ENCODE peak calls at places on chromosomes 7 and 10, in nine cellular contexts. X is colonic mucosa, K is HCT116, E is cardiac muscle cell, S is H9, A is endothelial cell, O is upper lobe of left lung, C is uterus, Y is lower lobe of right lung. L is an unnamed sample.

GRCh38 chr10:12975906-12976305 is 25.6 kb downstream of the CCDC3 start:
- DNase-seq in X (no peak), K (no peak), E (no peak), S (no peak), A (no peak), O (no peak), C (no peak), Y (no peak), L (no peak)

GRCh38 chr10:624605-625334 is 64.7 kb downstream of the DIP2C start:
- DNase-seq in X (peak; percentile 55), K (no peak), E (peak; percentile 69), S (peak; percentile 83), A (no peak), O (no peak), C (peak; percentile 77), Y (peak; percentile 42), L (no peak)

GRCh38 chr10:51300617-51301350 is 226.5 kb downstream of the PRKG1 start:
- DNase-seq in X (no peak), K (no peak), E (no peak), S (no peak), A (no peak), O (no peak), C (no peak), Y (no peak), L (no peak)

GRCh38 chr10:15879058-15879457 is 18.8 kb upstream of the MINDY3 start:
- DNase-seq in X (no peak), K (no peak), E (peak; percentile 15), S (no peak), A (no peak), O (no peak), C (no peak), Y (no peak), L (no peak)

GRCh38 chr7:123673752-123674398 is 18.2 kb downstream of the LMOD2 start:
- DNase-seq in X (no peak), K (no peak), E (peak; percentile 26), S (no peak), A (no peak), O (no peak), C (no peak), Y (no peak), L (no peak)

GRCh38 chr7:29859089-29859488 is 52.8 kb downstream of the WIPF3 start:
- DNase-seq in X (no peak), K (no peak), E (no peak), S (no peak), A (no peak), O (no peak), C (no peak), Y (no peak), L (no peak)

GRCh38 chr10:35413985-35414861 is 77.9 kb downstream of the CCNY start:
- DNase-seq in X (no peak), K (no peak), E (no peak), S (no peak), A (no peak), O (no peak), C (no peak), Y (no peak), L (no peak)

GRCh38 chr7:17463511-17464085 is 165.1 kb downstream of the AHR start:
- DNase-seq in X (no peak), K (no peak), E (no peak), S (no peak), A (no peak), O (no peak), C (no peak), Y (no peak), L (no peak)

GRCh38 chr10:49602380-49603023 is 7.6 kb upstream of the SLC18A3 start:
- DNase-seq in X (peak; percentile 7), K (no peak), E (no peak), S (peak; percentile 9), A (no peak), O (peak; percentile 17), C (no peak), Y (no peak), L (peak; percentile 15)

GRCh38 chr7:55279080-55279845 is 85.9 kb upstream of the LANCL2 start:
- DNase-seq in X (no peak), K (no peak), E (no peak), S (no peak), A (no peak), O (no peak), C (no peak), Y (no peak), L (no peak)

GRCh38 chr10:71831646-71832552 is 19.2 kb downstream of the PSAP start:
- DNase-seq in X (no peak), K (no peak), E (no peak), S (no peak), A (no peak), O (no peak), C (no peak), Y (no peak), L (no peak)

GRCh38 chr7:71221549-71221948 is 89.6 kb downstream of the GALNT17 start:
- DNase-seq in X (no peak), K (no peak), E (no peak), S (no peak), A (no peak), O (no peak), C (no peak), Y (no peak), L (no peak)

GRCh38 chr7:150481207-150481920 is 30.9 kb downstream of the GIMAP8 start:
- DNase-seq in X (no peak), K (no peak), E (no peak), S (no peak), A (no peak), O (no peak), C (no peak), Y (no peak), L (no peak)

GRCh38 chr10:58220769-58221448 is 46.8 kb downstream of the IPMK start:
- DNase-seq in X (no peak), K (no peak), E (no peak), S (no peak), A (no peak), O (no peak), C (no peak), Y (no peak), L (no peak)

GRCh38 chr10:8017276-8017675 is 37.2 kb upstream of the GATA3 start:
- DNase-seq in X (no peak), K (no peak), E (no peak), S (no peak), A (no peak), O (no peak), C (no peak), Y (no peak), L (no peak)

GRCh38 chr7:133853706-133854276 is 273.3 kb upstream of the LRGUK start:
- DNase-seq in X (peak; percentile 61), K (peak; percentile 54), E (peak; percentile 53), S (peak; percentile 63), A (peak; percentile 34), O (peak; percentile 32), C (no peak), Y (peak; percentile 41), L (no peak)

GRCh38 chr10:133309720-133310398 is 1.1 kb downstream of the ZNF511 start:
- DNase-seq in X (peak; percentile 78), K (no peak), E (no peak), S (no peak), A (no peak), O (peak; percentile 41), C (peak; percentile 51), Y (peak; percentile 75), L (no peak)

GRCh38 chr10:112754001-112754411 is 196.0 kb upstream of the TCF7L2 start:
- DNase-seq in X (no peak), K (no peak), E (no peak), S (no peak), A (no peak), O (no peak), C (no peak), Y (no peak), L (no peak)

GRCh38 chr10:102146971-102147428 is 5.2 kb upstream of the NOLC1 start:
- DNase-seq in X (no peak), K (no peak), E (no peak), S (no peak), A (no peak), O (no peak), C (no peak), Y (no peak), L (no peak)
- TF ChIP-seq CTCF in X (no peak), K (no peak), E (no peak), S (no peak), A (no peak), O (no peak), C (no peak), Y (no peak), L (no peak)

DNA sequence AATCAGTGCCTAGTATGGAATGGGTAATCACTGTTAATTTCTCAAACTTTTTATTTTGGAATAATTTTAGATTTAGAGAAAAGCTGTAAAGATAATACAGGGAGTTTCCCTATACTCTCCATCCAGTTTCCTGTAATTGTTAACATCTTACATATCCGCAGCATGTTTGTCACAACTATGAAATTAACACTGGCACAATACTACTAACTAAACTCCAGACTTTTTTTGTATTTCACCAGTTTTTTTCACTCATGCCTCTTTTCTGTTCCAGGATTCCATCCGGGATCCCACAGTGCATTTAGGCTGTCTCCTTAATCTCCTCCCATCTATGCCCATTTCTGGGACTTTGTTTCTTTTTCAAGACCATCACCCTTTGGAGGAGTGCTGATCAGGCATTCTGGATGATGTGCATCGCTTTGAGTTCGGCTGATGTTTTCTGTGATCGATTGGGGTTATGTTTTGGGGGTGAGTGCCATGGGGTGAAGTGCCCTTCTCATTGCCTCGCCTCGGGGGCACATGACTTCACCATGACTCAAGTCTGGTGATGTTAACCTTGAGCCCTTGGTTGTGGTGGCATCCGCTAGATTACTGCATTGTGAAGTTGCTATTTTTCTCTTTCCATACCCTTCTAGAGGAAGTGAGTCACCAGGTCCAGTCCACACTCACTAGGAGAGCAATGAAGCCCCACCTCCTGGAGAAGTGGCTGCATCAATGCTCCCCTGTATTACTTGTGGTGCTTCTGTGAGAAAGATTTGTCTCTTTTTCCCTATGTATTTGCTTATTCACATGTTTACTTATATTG is 43.9 kb upstream of the GRB10 start:
- DNase-seq in X (peak; percentile 3), K (peak; percentile 55), E (no peak), S (no peak), A (no peak), O (no peak), C (no peak), Y (no peak), L (no peak)
- TF ChIP-seq CTCF in X (no peak), K (no peak), E (peak; percentile 13), S (no peak), A (no peak), O (no peak), C (no peak), Y (no peak), L (no peak)

GRCh38 chr10:46536171-46536570 is 20.3 kb downstream of the GPRIN2 start:
- DNase-seq in X (no peak), K (no peak), E (no peak), S (no peak), A (no peak), O (peak; percentile 16), C (no peak), Y (peak; percentile 41), L (no peak)
- TF ChIP-seq CTCF in X (no peak), K (no peak), E (no peak), S (no peak), A (no peak), O (no peak), C (no peak), Y (no peak), L (no peak)

DNA sequence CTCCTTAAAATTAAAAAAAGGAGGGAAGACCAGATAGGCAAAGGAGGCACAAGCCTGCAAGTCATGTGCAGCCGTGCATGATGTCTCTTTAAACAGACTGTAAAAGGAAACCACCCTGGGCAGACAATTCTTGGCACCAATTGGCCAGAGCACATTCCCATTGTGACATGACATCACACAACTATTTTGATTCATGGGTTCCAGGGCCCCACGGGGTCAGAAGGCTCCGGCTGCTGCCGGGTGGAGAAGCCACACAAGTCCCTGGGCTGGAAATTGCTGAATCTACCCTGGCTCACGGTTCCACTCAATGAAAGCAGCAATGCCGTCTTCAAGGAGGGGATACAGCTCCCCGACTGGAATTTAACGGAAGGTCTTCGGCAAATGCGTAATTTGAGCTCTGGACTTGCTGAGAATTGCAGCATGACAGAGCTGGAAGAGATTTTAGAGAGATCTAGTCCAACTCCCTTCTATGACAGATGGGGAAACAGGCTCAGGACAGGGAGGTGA is 140.5 kb downstream of the PRKAG2 start:
- DNase-seq in X (peak; percentile 34), K (peak; percentile 65), E (peak; percentile 88), S (no peak), A (peak; percentile 28), O (peak; percentile 63), C (peak; percentile 76), Y (no peak), L (peak; percentile 82)
- TF ChIP-seq CTCF in X (no peak), K (no peak), E (no peak), S (no peak), A (no peak), O (no peak), C (no peak), Y (peak; percentile 8), L (no peak)